ENCODE peak calls at places on chromosomes 1 and 21, in four cellular contexts. O, E, U and K are unnamed samples.
A peak's percentile ranks its signal among the peaks of the same experiment; 100 is the strongest.

GRCh38 chr1:116710326-116711060 is 43.0 kb upstream of the IGSF3 start:
- DNase-seq in U (no peak), O (no peak), E (peak; percentile 36), K (no peak)

GRCh38 chr21:38831526-38832467 is 26.1 kb downstream of the ETS2 start:
- DNase-seq in E (no peak), O (no peak), U (no peak), K (peak; percentile 96)

GRCh38 chr1:198158766-198159589 is 2.2 kb downstream of the NEK7 start:
- DNase-seq in E (peak; percentile 83), U (peak; percentile 83), O (peak; percentile 88), K (peak; percentile 85)

GRCh38 chr1:97202481-97202880 is 480.9 kb downstream of the PTBP2 start:
- DNase-seq in E (peak; percentile 43), U (no peak), O (no peak), K (no peak)

GRCh38 chr1:14768589-14769304 is 170.3 kb downstream of the KAZN start:
- DNase-seq in E (no peak), U (no peak), O (no peak), K (no peak)

GRCh38 chr1:64229307-64229706 is 25.9 kb downstream of the UBE2U start:
- DNase-seq in E (no peak), U (no peak), O (no peak), K (no peak)

GRCh38 chr1:216682694-216683243 is 40.5 kb downstream of the ESRRG start:
- DNase-seq in O (no peak), U (no peak), E (no peak), K (no peak)

GRCh38 chr1:238063454-238063853 is 172.7 kb upstream of the ZP4 start:
- DNase-seq in E (no peak), U (peak; percentile 9), O (no peak), K (no peak)

GRCh38 chr1:109498161-109498801 is 4.4 kb downstream of the CYB561D1 start:
- DNase-seq in E (no peak), O (no peak), U (peak; percentile 85), K (peak; percentile 29)

GRCh38 chr1:151893176-151893924 is 16.0 kb downstream of the THEM4 start:
- DNase-seq in O (no peak), U (no peak), E (no peak), K (peak; percentile 14)

GRCh38 chr1:50251592-50252165 is 143.0 kb downstream of the ELAVL4 start:
- DNase-seq in O (no peak), U (no peak), E (no peak), K (no peak)

GRCh38 chr1:81254560-81254959 is 546.2 kb upstream of the ADGRL2 start:
- DNase-seq in U (no peak), E (no peak), O (no peak), K (no peak)

GRCh38 chr1:22776051-22776611 is 65.5 kb downstream of the EPHB2 start:
- DNase-seq in O (no peak), U (no peak), E (no peak), K (no peak)

GRCh38 chr1:198167436-198167934 is 10.7 kb downstream of the NEK7 start:
- DNase-seq in U (no peak), E (no peak), O (peak; percentile 75), K (peak; percentile 49)

GRCh38 chr1:24415910-24416665 is 486 bp downstream of the NIPAL3 start:
- DNase-seq in U (no peak), E (no peak), O (no peak), K (no peak)

GRCh38 chr1:98467584-98467983 is 193.9 kb upstream of the SNX7 start:
- DNase-seq in O (no peak), E (no peak), U (no peak), K (no peak)

GRCh38 chr21:38027901-38028300 is 111.6 kb upstream of the KCNJ6 start:
- DNase-seq in O (no peak), E (no peak), U (no peak), K (peak; percentile 5)

GRCh38 chr1:39890267-39890666 is 7.0 kb upstream of the TRIT1 start:
- DNase-seq in U (no peak), O (no peak), E (no peak), K (no peak)

GRCh38 chr1:235401251-235401650 is 34.0 kb downstream of the TBCE start:
- DNase-seq in U (no peak), O (no peak), E (no peak), K (no peak)

GRCh38 chr1:61130338-61131000 is 48.1 kb downstream of the NFIA start:
- DNase-seq in O (no peak), E (no peak), U (no peak), K (no peak)

GRCh38 chr1:44029260-44029910 is 1.9 kb downstream of the SLC6A9 start:
- DNase-seq in U (no peak), O (peak; percentile 54), E (no peak), K (no peak)

GRCh38 chr1:88111806-88112205 is 572.3 kb upstream of the PKN2 start:
- DNase-seq in U (no peak), E (no peak), O (no peak), K (no peak)

GRCh38 chr1:58727363-58727762 is 27.5 kb upstream of the MYSM1 start:
- DNase-seq in E (no peak), U (peak; percentile 22), O (no peak), K (peak; percentile 81)

GRCh38 chr1:173581384-173582078 is 21.3 kb downstream of the SLC9C2 start:
- DNase-seq in E (no peak), O (no peak), U (no peak), K (no peak)

GRCh38 chr1:82323144-82323543 is 522.4 kb downstream of the ADGRL2 start:
- DNase-seq in U (no peak), E (no peak), O (no peak), K (no peak)

GRCh38 chr21:43206231-43207042 is 37.6 kb downstream of the CRYAA start:
- DNase-seq in O (no peak), U (no peak), E (peak; percentile 20), K (no peak)

GRCh38 chr1:36523230-36523495 is 40.5 kb upstream of the CSF3R start:
- DNase-seq in O (no peak), E (no peak), U (no peak), K (no peak)

GRCh38 chr21:45513741-45514310 is 28.4 kb downstream of the SLC19A1 start:
- DNase-seq in O (peak; percentile 17), E (no peak), U (no peak), K (no peak)

GRCh38 chr1:118151312-118151937 is 33.6 kb downstream of the SPAG17 start:
- DNase-seq in O (no peak), E (peak; percentile 64), U (peak; percentile 62), K (peak; percentile 76)

GRCh38 chr1:20348326-20348910 is 57.7 kb downstream of the VWA5B1 start:
- DNase-seq in O (no peak), U (no peak), E (no peak), K (no peak)

GRCh38 chr1:203402609-203403337 is 51.9 kb upstream of the FMOD start:
- DNase-seq in O (no peak), U (no peak), E (no peak), K (peak; percentile 28)

GRCh38 chr21:26499475-26499874 is 73.6 kb downstream of the CYYR1 start:
- DNase-seq in O (no peak), E (no peak), U (no peak), K (no peak)

GRCh38 chr21:40902299-40902698 is 55.3 kb upstream of the DSCAM start:
- DNase-seq in E (peak; percentile 45), U (no peak), O (no peak), K (no peak)

GRCh38 chr21:29991624-29992023 is 51.8 kb upstream of the GRIK1 start:
- DNase-seq in U (no peak), E (no peak), O (no peak), K (no peak)

GRCh38 chr1:28871631-28872401 is 42.6 kb upstream of the EPB41 start:
- DNase-seq in U (no peak), O (no peak), E (no peak), K (no peak)

GRCh38 chr1:58515794-58516401 is 30.6 kb downstream of the OMA1 start:
- DNase-seq in E (no peak), U (peak; percentile 71), O (peak; percentile 47), K (peak; percentile 56)

DNA sequence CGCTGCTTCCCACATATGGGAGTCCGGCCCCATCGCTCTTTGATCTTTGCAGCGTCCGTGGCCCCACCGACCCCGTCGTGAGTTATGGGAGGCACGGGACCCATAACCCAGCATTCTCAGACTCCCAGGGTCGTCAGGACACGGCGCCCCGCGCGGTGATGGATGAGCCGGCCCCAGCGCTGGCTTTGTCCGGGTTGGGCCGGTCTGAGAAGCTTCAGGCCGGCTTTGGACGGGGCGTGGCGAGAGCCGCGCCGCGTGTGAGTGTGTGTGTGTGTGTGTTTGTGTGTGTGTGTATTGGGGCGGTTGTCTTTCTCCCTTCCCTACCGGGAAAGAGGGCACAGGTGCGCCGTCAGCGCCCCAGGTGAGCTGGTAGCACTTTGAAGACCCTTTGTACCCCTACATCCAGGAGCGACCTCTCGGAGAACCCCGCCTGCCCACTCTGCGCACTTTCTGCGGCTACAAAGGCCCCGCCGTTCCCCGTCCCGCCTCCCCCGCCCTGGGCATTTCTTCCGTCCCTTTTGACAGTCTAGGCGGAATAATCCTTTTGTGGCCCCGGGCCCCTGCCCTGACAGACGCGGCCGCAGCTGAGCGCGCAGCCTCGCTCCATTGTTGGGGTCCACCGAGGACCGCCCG is 725 bp upstream of the DRAXIN start:
- DNase-seq in O (no peak), E (no peak), U (peak; percentile 56), K (no peak)
- H3K27ac ChIP-seq in O (no peak overlapping the region), E (no peak overlapping the region), U (peak overlapping the region; percentile 70), K (no peak overlapping the region)

GRCh38 chr1:30906631-30907389 is 1.7 kb downstream of the SDC3 start:
- DNase-seq in O (peak; percentile 26), U (no peak), E (no peak), K (no peak)
- H3K4me3 ChIP-seq in O (no peak overlapping the region), U (peak overlapping the region; percentile 82), E (peak overlapping the region; percentile 72), K (no peak overlapping the region)

GRCh38 chr1:100626397-100626796 is 88.5 kb downstream of the GPR88 start:
- DNase-seq in E (no peak), O (no peak), U (no peak), K (no peak)

GRCh38 chr1:100627936-100628335 is 90.0 kb downstream of the GPR88 start:
- DNase-seq in U (no peak), E (no peak), O (no peak), K (no peak)

GRCh38 chr1:100629391-100629790 is 90.2 kb upstream of the VCAM1 start:
- DNase-seq in U (no peak), E (no peak), O (no peak), K (no peak)

GRCh38 chr1:100627018-100627716 is 89.2 kb downstream of the GPR88 start:
- DNase-seq in U (no peak), E (no peak), O (no peak), K (peak; percentile 73)

DNA sequence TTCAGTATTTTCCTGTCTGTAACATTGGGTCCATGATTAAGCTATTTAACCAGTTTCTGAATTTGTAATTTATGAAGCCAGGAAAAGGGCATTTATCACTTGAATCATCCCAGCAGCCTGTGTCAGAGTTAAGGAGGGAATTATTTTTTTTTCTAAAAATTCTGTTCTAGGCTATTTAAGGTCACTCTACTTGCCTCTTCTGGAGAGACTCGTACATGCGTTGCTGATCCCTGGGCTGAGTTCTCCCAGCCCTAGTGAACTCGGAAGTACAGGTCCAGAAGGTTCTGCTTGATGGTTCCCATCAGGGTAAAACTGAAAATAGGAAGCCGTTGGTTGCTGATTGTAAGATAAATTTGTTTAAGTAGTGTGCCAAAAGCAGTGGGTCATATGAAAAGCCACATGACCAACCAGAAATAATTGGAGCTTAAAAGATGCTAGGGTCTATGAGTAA is 90.7 kb downstream of the GPR88 start:
- DNase-seq in E (no peak), U (no peak), O (no peak), K (no peak)
- H3K27ac ChIP-seq in E (no peak overlapping the region), U (no peak overlapping the region), O (no peak overlapping the region), K (peak overlapping the region; percentile 82)

DNA sequence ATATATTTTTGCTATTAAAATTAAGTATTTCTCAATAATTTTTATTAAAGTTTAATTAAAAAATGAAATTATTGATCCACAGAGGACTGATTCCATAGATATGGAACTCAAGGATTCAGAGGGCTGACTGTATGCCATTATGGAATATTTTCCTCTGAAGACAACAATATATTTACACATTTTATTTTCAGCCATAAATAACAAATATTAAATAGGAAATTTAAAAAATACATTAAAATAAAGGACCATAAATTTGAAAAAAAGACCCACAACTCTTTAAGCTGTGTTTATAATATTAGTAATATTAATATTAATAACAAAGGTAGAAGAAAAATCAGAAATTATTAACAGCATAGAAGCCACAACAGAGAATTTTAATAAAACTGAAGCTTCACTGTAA is 18.2 kb downstream of the RGS13 start:
- DNase-seq in U (no peak), E (no peak), O (no peak), K (no peak)
- H3K4me3 ChIP-seq in U (no peak overlapping the region), E (no peak overlapping the region), O (no peak overlapping the region), K (no peak overlapping the region)